ENCODE peak calls at places on chromosomes 6 and 20, in four cellular contexts. E is heart left ventricle; W is stimulated activated CD4-positive, alpha-beta T cell treated with anti-CD3 and anti-CD28 coated beads, Interleukin-12 subunit alpha, Interleukin-12 subunit beta, amount 100 ng/mL, for 4 hours; V is Ammon's horn. M is an unnamed sample.

GRCh38 chr6:130385059-130385695 is 19.4 kb downstream of the TMEM200A start:
- DNase-seq in E (no peak), W (no peak), V (no peak), M (no peak)

GRCh38 chr6:96811136-96811535 is 26.1 kb downstream of the GPR63 start:
- DNase-seq in E (no peak), W (no peak), V (no peak), M (no peak)

GRCh38 chr6:159168536-159169192 is 536 bp upstream of the FNDC1 start:
- DNase-seq in E (peak), W (no peak), V (no peak), M (peak)

GRCh38 chr20:59308493-59309201 is 8.2 kb downstream of the EDN3 start:
- DNase-seq in E (no peak), W (no peak), V (no peak), M (no peak)

GRCh38 chr6:1040393-1040792 is 271.5 kb upstream of the FOXQ1 start:
- DNase-seq in E (no peak), W (no peak), V (no peak), M (no peak)

GRCh38 chr6:5213851-5214507 is 46.8 kb downstream of the LYRM4 start:
- DNase-seq in E (peak), W (no peak), V (no peak), M (no peak)

GRCh38 chr6:26155066-26155925 is 68.1 kb downstream of the HFE start:
- DNase-seq in E (peak), W (no peak), V (no peak), M (peak)

GRCh38 chr6:123770247-123770949 is 33.3 kb upstream of the NKAIN2 start:
- DNase-seq in E (no peak), W (no peak), V (no peak), M (no peak)

GRCh38 chr20:35497780-35498189 is 31.7 kb downstream of the C20orf173 start:
- DNase-seq in E (peak), W (no peak), V (peak), M (no peak)